ENCODE peak calls at places on chromosomes 16 and 17, in six cellular contexts. D is CD8-positive, alpha-beta T cell; Y is cardiac muscle cell; L is heart right ventricle; W is body of pancreas; Z is fibroblast of lung. N is an unnamed sample.

GRCh38 chr16:11327277-11328171 is 17.7 kb upstream of the RMI2 start:
- DNase-seq in D (no peak), Z (no peak), Y (peak; percentile 37), L (peak; percentile 29), W (no peak), N (no peak)

GRCh38 chr17:57451126-57451690 is 194.9 kb downstream of the MSI2 start:
- DNase-seq in W (no peak), Y (no peak), D (no peak), Z (no peak), L (no peak), N (no peak)

GRCh38 chr17:601462-602303 is 113.0 kb downstream of the VPS53 start:
- DNase-seq in W (no peak), Z (peak; percentile 80), L (no peak), D (no peak), Y (peak; percentile 91), N (no peak)

GRCh38 chr17:81428521-81428920 is 33.3 kb downstream of the BAHCC1 start:
- DNase-seq in W (no peak), D (no peak), L (no peak), Y (no peak), Z (no peak), N (no peak)

GRCh38 chr17:56431736-56432135 is 161.8 kb upstream of the NOG start:
- DNase-seq in L (no peak), Y (no peak), W (no peak), Z (no peak), D (no peak), N (no peak)

GRCh38 chr16:50674831-50675230 is 6.3 kb downstream of the SNX20 start:
- DNase-seq in D (no peak), W (no peak), L (no peak), Y (no peak), Z (no peak), N (no peak)

GRCh38 chr17:18948476-18949006 is 3.4 kb upstream of the SLC5A10 start:
- DNase-seq in Y (no peak), L (no peak), Z (no peak), D (no peak), W (no peak), N (no peak)

GRCh38 chr17:68993112-68993511 is 37.9 kb upstream of the ABCA8 start:
- DNase-seq in Z (peak; percentile 16), W (no peak), D (no peak), L (no peak), Y (peak; percentile 53), N (no peak)

GRCh38 chr17:81401727-81402529 is 6.7 kb downstream of the BAHCC1 start:
- DNase-seq in Z (peak; percentile 51), L (no peak), W (peak; percentile 43), D (no peak), Y (peak; percentile 65), N (no peak)

GRCh38 chr17:732788-733720 is 658 bp downstream of the TLCD3A start:
- DNase-seq in L (no peak), W (peak; percentile 70), Z (peak; percentile 38), Y (peak; percentile 38), D (no peak), N (no peak)

GRCh38 chr16:11129378-11129781 is 126.6 kb downstream of the SOCS1 start:
- DNase-seq in Z (no peak), Y (peak; percentile 61), D (no peak), W (no peak), L (no peak), N (no peak)

GRCh38 chr17:48715496-48716399 is 6.6 kb downstream of the PRAC1 start:
- DNase-seq in D (no peak), Z (no peak), L (no peak), Y (no peak), W (no peak), N (no peak)

GRCh38 chr17:48153711-48154642 is 46.4 kb downstream of the SNX11 start:
- DNase-seq in W (peak; percentile 89), D (no peak), Y (peak; percentile 60), L (no peak), Z (peak; percentile 71), N (no peak)

GRCh38 chr17:40005527-40005926 is 9.7 kb upstream of the CSF3 start:
- DNase-seq in D (no peak), Y (no peak), W (no peak), Z (no peak), L (no peak), N (no peak)

GRCh38 chr17:40000161-40000560 is 15.1 kb upstream of the CSF3 start:
- DNase-seq in Z (no peak), L (no peak), D (no peak), W (no peak), Y (no peak), N (no peak)

GRCh38 chr17:40004072-40004471 is 11.2 kb upstream of the CSF3 start:
- DNase-seq in L (no peak), Y (no peak), W (no peak), D (no peak), Z (no peak), N (no peak)

GRCh38 chr17:39999067-39999466 is 16.2 kb upstream of the CSF3 start:
- DNase-seq in Y (no peak), L (no peak), D (no peak), Z (no peak), W (no peak), N (no peak)

GRCh38 chr17:40004712-40005111 is 10.5 kb upstream of the CSF3 start:
- DNase-seq in Z (no peak), Y (no peak), W (no peak), L (no peak), D (no peak), N (no peak)
- H3K4me3 ChIP-seq in Z (no peak overlapping the region), Y (no peak overlapping the region), W (no peak overlapping the region), L (no peak overlapping the region), D (no peak overlapping the region), N (no peak overlapping the region)

DNA sequence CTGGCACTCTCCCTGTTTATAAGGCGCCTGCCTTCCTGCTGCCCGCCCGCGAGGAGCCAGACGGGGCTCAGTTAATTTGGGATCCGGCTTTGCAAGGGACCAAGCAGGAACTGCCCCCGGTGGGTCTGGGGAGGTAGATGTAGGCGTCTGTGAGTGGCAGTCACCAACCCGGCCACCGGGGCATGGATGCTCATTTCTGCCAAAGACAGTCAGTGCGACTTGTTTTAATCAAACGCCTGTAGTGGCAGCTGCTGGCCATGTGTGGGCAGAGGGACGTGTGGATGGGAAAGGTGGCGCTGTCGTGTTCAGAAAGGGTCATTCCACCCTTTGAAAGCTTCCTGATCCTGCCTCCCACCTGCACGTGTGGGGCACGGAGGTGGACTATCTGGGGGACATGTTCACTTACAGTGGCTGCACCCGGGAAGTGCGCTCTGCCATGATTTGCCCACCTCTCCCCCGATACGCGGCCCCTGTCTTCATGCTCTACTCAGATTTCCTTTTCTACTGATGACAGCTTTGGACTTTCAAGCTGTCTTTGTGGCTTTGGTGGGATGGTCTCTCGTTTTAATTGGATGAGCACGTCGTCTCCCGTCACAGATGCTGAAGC is 60.3 kb upstream of the CIBAR2 start:
- DNase-seq in W (peak; percentile 81), Y (no peak), D (no peak), L (no peak), Z (peak; percentile 49), N (no peak)
- TF ChIP-seq CTCF in W (peak; percentile 35), Y (peak; percentile 37), D (no peak), L (peak; percentile 40), Z (peak; percentile 38), N (peak; percentile 24)

GRCh38 chr16:86758932-86759331 is 180.6 kb downstream of the FOXL1 start:
- DNase-seq in D (no peak), W (no peak), Y (no peak), L (no peak), Z (no peak), N (no peak)

GRCh38 chr16:86761117-86761971 is 183.0 kb downstream of the FOXL1 start:
- DNase-seq in D (peak; percentile 25), L (peak; percentile 62), Y (peak; percentile 71), W (peak; percentile 47), Z (peak; percentile 73), N (no peak)

GRCh38 chr16:86763819-86764218 is 185.5 kb downstream of the FOXL1 start:
- DNase-seq in W (no peak), Z (no peak), L (no peak), D (no peak), Y (no peak), N (no peak)

GRCh38 chr16:86764551-86764950 is 186.2 kb downstream of the FOXL1 start:
- DNase-seq in L (no peak), Y (no peak), Z (no peak), D (no peak), W (no peak), N (no peak)

DNA sequence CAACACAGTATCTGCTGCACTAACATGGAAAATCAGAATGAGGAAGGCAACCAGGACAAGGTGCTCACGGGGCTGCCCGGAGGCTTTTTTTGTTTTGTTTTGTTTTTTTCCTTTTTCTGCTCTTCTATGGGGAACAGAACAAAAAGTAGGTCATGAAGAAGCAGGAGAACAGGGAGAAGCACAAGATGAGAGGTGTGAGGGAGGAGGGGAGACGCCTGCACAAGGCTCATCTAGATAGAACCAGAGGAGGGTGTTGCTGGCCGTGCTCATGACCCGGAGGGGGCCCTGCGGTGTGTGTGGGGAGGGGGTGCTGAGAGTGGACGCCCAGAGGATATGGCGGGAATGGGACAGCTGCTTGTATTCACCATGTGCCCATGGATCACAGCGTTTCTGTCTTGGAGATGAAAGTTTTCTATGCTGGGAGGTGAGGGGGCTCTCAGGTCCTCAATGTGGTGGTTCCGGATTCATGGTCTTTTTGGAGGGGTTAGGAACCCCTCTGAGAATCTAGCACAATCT is 183.7 kb downstream of the FOXL1 start:
- DNase-seq in Y (no peak), D (no peak), L (no peak), W (no peak), Z (no peak), N (no peak)
- H3K4me3 ChIP-seq in Y (no peak overlapping the region), D (no peak overlapping the region), L (peak overlapping the region; percentile 25), W (no peak overlapping the region), Z (no peak overlapping the region), N (peak overlapping the region; percentile 50)

GRCh38 chr16:56732832-56733231 is 2.9 kb downstream of the NUP93 start:
- DNase-seq in D (no peak), L (no peak), Y (no peak), W (no peak), Z (no peak), N (no peak)

GRCh38 chr16:56729351-56729735 is 586 bp upstream of the NUP93 start:
- DNase-seq in L (no peak), W (no peak), Y (no peak), D (no peak), Z (no peak), N (no peak)

GRCh38 chr16:56732366-56732765 is 2.4 kb downstream of the NUP93 start:
- DNase-seq in Z (no peak), D (no peak), W (no peak), L (no peak), Y (no peak), N (no peak)

GRCh38 chr16:56728027-56728426 is 1.9 kb upstream of the NUP93 start:
- DNase-seq in L (no peak), Y (no peak), D (no peak), Z (no peak), W (no peak), N (no peak)

GRCh38 chr16:56729736-56730662 is at the start of gene NUP93:
- DNase-seq in W (peak; percentile 94), Z (peak; percentile 92), D (peak; percentile 82), Y (peak; percentile 96), L (peak; percentile 92), N (peak; percentile 63)
- TF ChIP-seq CTCF in W (no peak), Z (no peak), D (no peak), Y (no peak), L (no peak), N (no peak)

N was measured in ascending aorta.